ENCODE peak calls at places on chromosomes 16 and 17, in four cellular contexts. P is aorta, K is small intestine, Y is A549. V is an unnamed sample.
A peak's percentile ranks its signal among the peaks of the same experiment; 100 is the strongest.

GRCh38 chr16:79217375-79218011 is 383.0 kb downstream of the MAF start:
- DNase-seq in P (no peak), K (peak; percentile 21), Y (no peak), V (no peak)

GRCh38 chr17:27455914-27456680 is at the start of gene KSR1:
- DNase-seq in P (peak; percentile 89), K (peak; percentile 80), Y (peak; percentile 82), V (peak; percentile 85)

GRCh38 chr17:37820313-37821024 is 75.6 kb upstream of the HNF1B start:
- DNase-seq in P (no peak), K (no peak), Y (no peak), V (no peak)

GRCh38 chr17:33653389-33653788 is 360.3 kb upstream of the ASIC2 start:
- DNase-seq in P (no peak), K (no peak), Y (no peak), V (no peak)

GRCh38 chr16:75506567-75506966 is 11.3 kb upstream of the CHST6 start:
- DNase-seq in P (no peak), K (no peak), Y (peak; percentile 73), V (peak; percentile 63)

GRCh38 chr17:59853168-59853918 is 39.4 kb downstream of the TUBD1 start:
- DNase-seq in P (peak; percentile 18), K (peak; percentile 81), Y (peak; percentile 100), V (no peak)

GRCh38 chr17:34827008-34827407 is 134.3 kb downstream of the CCT6B start:
- DNase-seq in P (no peak), K (peak; percentile 10), Y (no peak), V (no peak)

GRCh38 chr17:34299918-34300600 is 14.5 kb downstream of the CCL11 start:
- DNase-seq in P (no peak), K (no peak), Y (no peak), V (no peak)

GRCh38 chr16:8928467-8928957 is 35.2 kb downstream of the USP7 start:
- DNase-seq in P (no peak), K (no peak), Y (no peak), V (no peak)

GRCh38 chr17:41939044-41939695 is 8.8 kb downstream of the ODAD4 start:
- DNase-seq in P (no peak), K (no peak), Y (no peak), V (no peak)

GRCh38 chr17:4796550-4796915 is 569 bp downstream of the PSMB6 start:
- DNase-seq in P (no peak), K (no peak), Y (peak; percentile 65), V (no peak)

GRCh38 chr17:44384823-44385286 is 4.6 kb downstream of the ITGA2B start:
- DNase-seq in P (no peak), K (no peak), Y (no peak), V (no peak)

GRCh38 chr16:19540241-19540970 is 15.1 kb upstream of the VPS35L start:
- DNase-seq in P (no peak), K (no peak), Y (no peak), V (no peak)
- H3K27ac ChIP-seq in P (no peak overlapping the region), K (no peak overlapping the region), Y (no peak overlapping the region), V (no peak overlapping the region)

GRCh38 chr17:56978441-56979090 is 635 bp downstream of the SCPEP1 start:
- DNase-seq in P (no peak), K (peak; percentile 51), Y (no peak), V (no peak)

GRCh38 chr17:56976941-56977570 is 875 bp upstream of the SCPEP1 start:
- DNase-seq in P (no peak), K (no peak), Y (no peak), V (no peak)

GRCh38 chr17:56982312-56982711 is 4.4 kb downstream of the SCPEP1 start:
- DNase-seq in P (no peak), K (no peak), Y (no peak), V (no peak)

GRCh38 chr17:56977673-56978395 is at the start of gene SCPEP1:
- DNase-seq in P (peak; percentile 90), K (peak; percentile 78), Y (peak; percentile 83), V (peak; percentile 92)

DNA sequence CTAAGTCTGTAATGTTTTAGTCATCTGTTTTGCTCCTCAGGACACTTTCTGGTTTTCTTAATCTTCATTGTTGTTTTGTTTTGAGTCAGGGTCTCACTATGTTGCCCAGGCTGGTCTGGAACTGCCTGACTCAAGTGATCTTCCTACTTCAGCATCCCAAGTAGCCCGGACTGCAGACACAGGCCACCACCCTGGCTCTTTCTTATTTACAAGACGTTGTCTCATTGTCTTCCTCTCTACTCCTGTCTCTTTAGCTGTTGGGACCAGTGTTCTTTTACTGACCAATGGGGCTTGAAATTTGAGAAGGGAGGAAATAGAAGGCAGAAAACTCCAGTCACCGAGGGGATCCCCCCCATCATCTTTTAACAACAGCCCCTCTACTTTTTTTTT is 1.2 kb downstream of the SCPEP1 start:
- DNase-seq in P (no peak), K (peak; percentile 13), Y (no peak), V (no peak)
- H3K27ac ChIP-seq in P (no peak overlapping the region), K (no peak overlapping the region), Y (no peak overlapping the region), V (peak overlapping the region; percentile 53)

GRCh38 chr16:4327782-4328579 is 12.1 kb downstream of the GLIS2 start:
- DNase-seq in P (peak; percentile 88), K (peak; percentile 59), Y (no peak), V (peak; percentile 88)
- H3K27ac ChIP-seq in P (no peak overlapping the region), K (peak overlapping the region; percentile 32), Y (peak overlapping the region; percentile 60), V (peak overlapping the region; percentile 64)

DNA sequence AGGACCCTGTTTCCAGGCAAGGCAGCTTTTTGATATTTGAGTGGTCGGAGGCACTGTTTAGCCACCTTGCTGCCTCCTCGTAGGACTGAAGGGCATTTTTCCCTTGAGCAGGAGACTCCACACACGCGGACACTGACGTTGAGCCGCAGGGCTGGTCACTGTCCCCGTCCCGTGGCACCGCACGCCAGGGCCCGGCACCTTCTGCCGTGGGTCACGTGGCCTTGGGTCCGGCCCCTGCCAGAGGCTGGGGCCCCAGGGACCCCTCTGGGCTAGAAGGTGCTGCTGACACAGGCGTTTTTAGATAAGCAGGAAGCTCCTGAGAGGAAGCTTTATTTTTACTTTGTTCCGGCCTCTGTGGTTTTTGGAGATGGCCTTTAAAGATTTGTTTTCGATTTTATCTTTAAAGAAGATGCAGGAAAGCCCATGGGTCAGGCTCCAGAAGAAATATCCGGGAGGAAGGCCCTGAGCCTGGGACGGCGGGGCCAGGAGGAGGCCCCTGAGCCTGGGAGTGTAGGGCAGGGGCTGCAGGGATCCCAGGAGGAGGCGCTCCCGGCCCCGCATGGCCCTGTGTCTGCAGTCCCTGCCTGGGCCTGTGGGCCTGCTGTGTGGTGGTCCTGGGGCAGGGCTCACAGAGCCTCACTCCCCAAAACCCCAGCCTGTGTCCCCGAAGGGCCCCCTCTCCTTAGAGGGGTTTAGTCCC is 30.5 kb upstream of the GNG13 start:
- DNase-seq in P (no peak), K (no peak), Y (no peak), V (no peak)
- H3K27ac ChIP-seq in P (no peak overlapping the region), K (no peak overlapping the region), Y (no peak overlapping the region), V (no peak overlapping the region)

V was measured in psoas muscle.